ENCODE peak calls at places on chromosomes 11 and 22, in five cellular contexts. One of them, this sample, is unnamed.

GRCh38 chr22:46214149-46214548 is 35.9 kb downstream of the CDPF1 start:
- DNase-seq in HCT116: no peak
- DNase-seq in transverse colon: no peak
- DNase-seq in endothelial cell of umbilical vein: no peak
- DNase-seq in H1: no peak
- DNase-seq in this sample: no peak

GRCh38 chr11:11978792-11979486 is 29.5 kb downstream of the DKK3 start:
- DNase-seq in HCT116: no peak
- DNase-seq in transverse colon: peak; percentile 29
- DNase-seq in endothelial cell of umbilical vein: peak; percentile 87
- DNase-seq in H1: peak; percentile 41
- DNase-seq in this sample: no peak

GRCh38 chr11:120172054-120172881 is 34.4 kb upstream of the TRIM29 start:
- DNase-seq in HCT116: peak; percentile 36
- DNase-seq in transverse colon: peak; percentile 73
- DNase-seq in endothelial cell of umbilical vein: peak; percentile 39
- DNase-seq in H1: peak; percentile 79
- DNase-seq in this sample: peak; percentile 67

GRCh38 chr22:32490279-32490678 is 15.7 kb downstream of the FBXO7 start:
- DNase-seq in HCT116: no peak
- DNase-seq in transverse colon: no peak
- DNase-seq in endothelial cell of umbilical vein: no peak
- DNase-seq in H1: no peak
- DNase-seq in this sample: no peak

GRCh38 chr11:7353100-7353499 is 101.4 kb downstream of the SYT9 start:
- DNase-seq in HCT116: peak; percentile 22
- DNase-seq in transverse colon: peak; percentile 11
- DNase-seq in endothelial cell of umbilical vein: peak; percentile 24
- DNase-seq in H1: peak; percentile 60
- DNase-seq in this sample: no peak

GRCh38 chr22:31952094-31952401 is 7.7 kb downstream of the YWHAH start:
- DNase-seq in HCT116: no peak
- DNase-seq in transverse colon: no peak
- DNase-seq in endothelial cell of umbilical vein: peak; percentile 11
- DNase-seq in H1: no peak
- DNase-seq in this sample: no peak

GRCh38 chr11:96342131-96342970 is 644 bp downstream of the MAML2 start:
- DNase-seq in HCT116: no peak
- DNase-seq in transverse colon: no peak
- DNase-seq in endothelial cell of umbilical vein: peak; percentile 45
- DNase-seq in H1: no peak
- DNase-seq in this sample: no peak

GRCh38 chr11:88886796-88887195 is 179.0 kb downstream of the GRM5 start:
- DNase-seq in HCT116: peak; percentile 55
- DNase-seq in transverse colon: peak; percentile 11
- DNase-seq in endothelial cell of umbilical vein: peak; percentile 39
- DNase-seq in H1: peak; percentile 63
- DNase-seq in this sample: no peak

GRCh38 chr11:5690216-5690615 is 626 bp downstream of the TRIM22 start:
- DNase-seq in HCT116: no peak
- DNase-seq in transverse colon: no peak
- DNase-seq in endothelial cell of umbilical vein: peak; percentile 84
- DNase-seq in H1: no peak
- DNase-seq in this sample: no peak

GRCh38 chr11:3213659-3214419 is 4.8 kb downstream of the MRGPRG start:
- DNase-seq in HCT116: no peak
- DNase-seq in transverse colon: no peak
- DNase-seq in endothelial cell of umbilical vein: no peak
- DNase-seq in H1: no peak
- DNase-seq in this sample: no peak

GRCh38 chr11:76742912-76743311 is 40.2 kb upstream of the TSKU start:
- DNase-seq in HCT116: no peak
- DNase-seq in transverse colon: no peak
- DNase-seq in endothelial cell of umbilical vein: no peak
- DNase-seq in H1: no peak
- DNase-seq in this sample: no peak

GRCh38 chr11:97738751-97739150 is 1282.0 kb upstream of the CNTN5 start:
- DNase-seq in HCT116: no peak
- DNase-seq in transverse colon: no peak
- DNase-seq in endothelial cell of umbilical vein: no peak
- DNase-seq in H1: no peak
- DNase-seq in this sample: no peak

GRCh38 chr11:62555464-62556092 is 9.0 kb upstream of the AHNAK start:
- DNase-seq in HCT116: no peak
- DNase-seq in transverse colon: peak; percentile 74
- DNase-seq in endothelial cell of umbilical vein: no peak
- DNase-seq in H1: no peak
- DNase-seq in this sample: peak; percentile 48

GRCh38 chr11:132100583-132100982 is 730.2 kb downstream of the NTM start:
- DNase-seq in HCT116: no peak
- DNase-seq in transverse colon: no peak
- DNase-seq in endothelial cell of umbilical vein: no peak
- DNase-seq in H1: no peak
- DNase-seq in this sample: no peak

GRCh38 chr11:15963266-15963665 is 393.1 kb downstream of the SOX6 start:
- DNase-seq in HCT116: no peak
- DNase-seq in transverse colon: no peak
- DNase-seq in endothelial cell of umbilical vein: no peak
- DNase-seq in H1: no peak
- DNase-seq in this sample: no peak

GRCh38 chr11:118001494-118001971 is 15.3 kb downstream of the IL10RA start:
- DNase-seq in HCT116: no peak
- DNase-seq in transverse colon: no peak
- DNase-seq in endothelial cell of umbilical vein: no peak
- DNase-seq in H1: no peak
- DNase-seq in this sample: no peak

GRCh38 chr11:60165538-60165937 is 17.3 kb downstream of the MS4A6A start:
- DNase-seq in HCT116: no peak
- DNase-seq in transverse colon: no peak
- DNase-seq in endothelial cell of umbilical vein: peak; percentile 83
- DNase-seq in H1: no peak
- DNase-seq in this sample: no peak

GRCh38 chr11:11973866-11974265 is 34.6 kb downstream of the DKK3 start:
- DNase-seq in HCT116: no peak
- DNase-seq in transverse colon: no peak
- DNase-seq in endothelial cell of umbilical vein: no peak
- DNase-seq in H1: peak; percentile 19
- DNase-seq in this sample: no peak

GRCh38 chr22:25488244-25489020 is 76.0 kb upstream of the GRK3 start:
- DNase-seq in HCT116: peak; percentile 79
- DNase-seq in transverse colon: peak; percentile 41
- DNase-seq in endothelial cell of umbilical vein: peak; percentile 71
- DNase-seq in H1: no peak
- DNase-seq in this sample: peak; percentile 27

GRCh38 chr22:20155330-20156041 is 4.6 kb upstream of the CCDC188 start:
- DNase-seq in HCT116: no peak
- DNase-seq in transverse colon: no peak
- DNase-seq in endothelial cell of umbilical vein: peak; percentile 64
- DNase-seq in H1: no peak
- DNase-seq in this sample: no peak

GRCh38 chr11:78244080-78244479 is 55.4 kb downstream of the USP35 start:
- DNase-seq in HCT116: no peak
- DNase-seq in transverse colon: no peak
- DNase-seq in endothelial cell of umbilical vein: no peak
- DNase-seq in H1: no peak
- DNase-seq in this sample: no peak

GRCh38 chr11:44095506-44096359 is at the start of gene EXT2:
- DNase-seq in HCT116: peak; percentile 49
- DNase-seq in transverse colon: peak; percentile 91
- DNase-seq in endothelial cell of umbilical vein: peak; percentile 84
- DNase-seq in H1: peak; percentile 94
- DNase-seq in this sample: peak; percentile 85

GRCh38 chr11:134949121-134949591 is 537.1 kb upstream of the B3GAT1 start:
- DNase-seq in HCT116: peak; percentile 45
- DNase-seq in transverse colon: no peak
- DNase-seq in endothelial cell of umbilical vein: peak; percentile 91
- DNase-seq in H1: no peak
- DNase-seq in this sample: no peak

GRCh38 chr11:12245091-12245490 is 132.3 kb upstream of the PARVA start:
- DNase-seq in HCT116: no peak
- DNase-seq in transverse colon: no peak
- DNase-seq in endothelial cell of umbilical vein: no peak
- DNase-seq in H1: no peak
- DNase-seq in this sample: no peak

GRCh38 chr22:23183107-23183698 is 2.9 kb downstream of the BCR start:
- DNase-seq in HCT116: no peak
- DNase-seq in transverse colon: peak; percentile 52
- DNase-seq in endothelial cell of umbilical vein: peak; percentile 79
- DNase-seq in H1: peak; percentile 71
- DNase-seq in this sample: peak; percentile 58

GRCh38 chr11:21565283-21565682 is 627.6 kb upstream of the ANO5 start:
- DNase-seq in HCT116: no peak
- DNase-seq in transverse colon: no peak
- DNase-seq in endothelial cell of umbilical vein: no peak
- DNase-seq in H1: no peak
- DNase-seq in this sample: no peak

GRCh38 chr22:23763579-23764331 is 965 bp downstream of the C22orf15 start:
- DNase-seq in HCT116: no peak
- DNase-seq in transverse colon: no peak
- DNase-seq in endothelial cell of umbilical vein: no peak
- DNase-seq in H1: peak; percentile 76
- DNase-seq in this sample: no peak

GRCh38 chr22:26106412-26106811 is 62.9 kb upstream of the SEZ6L start:
- DNase-seq in HCT116: no peak
- DNase-seq in transverse colon: no peak
- DNase-seq in endothelial cell of umbilical vein: no peak
- DNase-seq in H1: no peak
- DNase-seq in this sample: no peak

DNA sequence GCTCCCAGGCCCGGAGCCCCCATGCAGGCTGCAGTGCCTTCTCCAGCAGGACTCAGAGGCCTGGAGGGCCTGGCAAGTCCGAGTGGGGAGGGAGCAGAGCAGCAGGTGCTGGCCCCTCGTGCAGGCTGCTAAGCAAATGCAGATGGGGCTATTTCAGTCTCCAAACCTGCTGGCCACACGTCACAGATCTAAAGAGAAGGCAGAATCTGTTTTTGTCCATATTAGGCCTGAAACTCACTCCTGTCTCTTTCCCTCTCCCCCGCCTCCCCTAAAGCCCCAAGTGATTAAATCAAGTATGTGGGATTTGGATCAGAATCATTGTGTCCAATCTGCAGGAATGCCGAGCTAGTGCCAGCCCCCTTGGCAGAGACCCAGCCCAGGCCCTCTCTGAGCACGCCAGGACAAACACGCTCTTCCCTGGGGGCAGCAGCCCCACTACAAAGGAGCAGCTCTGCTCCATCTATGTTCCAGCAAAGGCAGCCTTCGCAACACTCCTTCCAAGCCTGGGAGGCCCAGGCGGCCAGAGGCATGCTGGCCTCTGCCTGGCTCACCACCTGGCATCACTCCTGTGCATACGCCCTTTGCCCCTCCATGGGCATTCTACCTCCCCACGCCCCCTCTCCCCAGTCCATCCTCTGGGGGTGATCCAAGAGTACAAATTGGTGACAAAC is 26.5 kb downstream of the RPL27A start:
- DNase-seq in HCT116: no peak
- DNase-seq in transverse colon: peak; percentile 78
- DNase-seq in endothelial cell of umbilical vein: no peak
- DNase-seq in H1: no peak
- DNase-seq in this sample: peak; percentile 77
- TF ChIP-seq POLR2AphosphoS5 in HCT116: no peak
- TF ChIP-seq POLR2AphosphoS5 in transverse colon: peak; percentile 85
- TF ChIP-seq POLR2AphosphoS5 in endothelial cell of umbilical vein: no peak
- TF ChIP-seq POLR2AphosphoS5 in H1: peak; percentile 36
- TF ChIP-seq POLR2AphosphoS5 in this sample: peak; percentile 86

DNA sequence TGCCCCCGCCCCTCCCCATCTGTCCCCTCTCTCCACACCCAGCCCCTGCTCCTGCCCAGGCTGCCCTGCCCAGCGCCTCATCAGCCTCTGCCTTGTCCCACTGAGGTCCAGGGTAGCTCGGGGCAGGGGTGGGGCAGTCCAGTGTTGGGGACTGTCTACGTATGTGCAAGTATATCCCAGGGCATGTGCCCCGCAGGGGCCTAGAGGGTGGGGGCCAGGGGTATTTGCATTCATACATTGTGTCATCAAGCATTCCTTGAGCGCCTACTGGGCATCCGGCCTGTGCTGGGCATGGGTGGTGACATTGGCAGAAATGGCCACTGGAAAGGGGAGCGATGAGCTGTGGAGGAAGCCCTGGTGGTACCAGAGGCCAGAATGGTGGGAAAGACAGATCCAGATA is 17.6 kb upstream of the TAB1 start:
- DNase-seq in HCT116: no peak
- DNase-seq in transverse colon: no peak
- DNase-seq in endothelial cell of umbilical vein: no peak
- DNase-seq in H1: no peak
- DNase-seq in this sample: no peak
- H3K27ac ChIP-seq in HCT116: no peak overlapping the region
- H3K27ac ChIP-seq in transverse colon: no peak overlapping the region
- H3K27ac ChIP-seq in endothelial cell of umbilical vein: no peak overlapping the region
- H3K27ac ChIP-seq in H1: no peak overlapping the region
- H3K27ac ChIP-seq in this sample: no peak overlapping the region

DNA sequence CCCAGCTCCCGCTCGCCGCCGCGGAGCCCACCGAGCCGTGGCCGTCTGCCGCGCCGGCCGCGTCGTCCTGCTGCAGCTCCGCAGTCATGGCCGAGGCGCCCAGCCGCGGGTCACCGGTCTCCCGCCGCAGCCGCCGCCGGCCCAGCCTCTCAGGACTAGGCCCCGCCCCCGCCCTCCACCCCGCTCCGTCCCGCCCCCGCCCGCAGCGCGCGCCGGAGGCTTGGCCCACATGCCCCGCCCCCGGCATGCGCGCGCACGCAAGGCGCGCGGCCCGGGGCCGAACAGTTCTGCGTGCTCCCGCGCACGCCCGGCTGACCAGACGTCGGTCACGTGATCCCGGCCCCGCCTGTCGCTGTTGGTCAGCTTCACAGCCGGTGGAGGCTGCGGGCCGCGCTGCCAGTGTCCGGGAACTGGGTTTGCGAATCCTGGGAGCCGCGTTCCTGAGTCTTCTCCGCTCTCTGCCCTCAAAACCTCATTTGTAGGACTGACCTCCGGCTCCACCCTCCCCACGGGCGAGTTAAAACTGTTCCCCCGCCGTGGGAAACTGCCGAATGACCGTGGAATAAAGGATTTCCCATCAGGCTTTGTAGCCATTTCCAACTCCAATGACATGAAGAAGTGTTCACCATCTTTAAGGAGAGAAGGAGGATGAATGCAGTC is at the start of gene USP28:
- DNase-seq in HCT116: peak; percentile 85
- DNase-seq in transverse colon: peak; percentile 98
- DNase-seq in endothelial cell of umbilical vein: peak; percentile 95
- DNase-seq in H1: peak; percentile 96
- DNase-seq in this sample: peak; percentile 96
- TF ChIP-seq POLR2A in HCT116: peak; percentile 87
- TF ChIP-seq POLR2A in transverse colon: peak; percentile 85
- TF ChIP-seq POLR2A in endothelial cell of umbilical vein: peak; percentile 97
- TF ChIP-seq POLR2A in H1: peak; percentile 95
- TF ChIP-seq POLR2A in this sample: peak; percentile 71

DNA sequence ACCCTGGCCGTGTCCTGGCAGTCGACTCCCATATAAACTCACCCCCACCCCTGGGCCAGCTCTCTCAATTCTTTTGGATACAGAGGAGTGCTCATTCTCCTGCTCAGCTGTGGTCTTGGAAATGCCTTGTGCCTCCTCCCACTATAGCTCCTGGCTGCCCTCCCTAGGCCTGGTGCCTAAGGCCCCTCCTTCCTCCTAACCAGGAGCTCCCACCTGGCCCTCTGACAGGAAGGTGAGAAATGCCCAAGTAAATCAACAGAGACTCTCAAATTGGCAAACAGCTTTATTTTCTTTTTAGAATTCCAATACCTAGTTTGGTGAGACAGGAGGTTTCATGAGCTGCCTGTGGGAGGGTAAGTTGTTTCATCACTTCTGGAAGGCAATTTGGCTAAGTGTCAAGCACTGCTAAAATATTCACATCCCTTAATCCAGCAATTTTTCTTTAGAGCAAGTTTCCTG is 209.5 kb upstream of the ARHGAP20 start:
- DNase-seq in HCT116: no peak
- DNase-seq in transverse colon: no peak
- DNase-seq in endothelial cell of umbilical vein: no peak
- DNase-seq in H1: no peak
- DNase-seq in this sample: peak; percentile 82
- TF ChIP-seq POLR2AphosphoS5 in HCT116: no peak
- TF ChIP-seq POLR2AphosphoS5 in transverse colon: no peak
- TF ChIP-seq POLR2AphosphoS5 in endothelial cell of umbilical vein: no peak
- TF ChIP-seq POLR2AphosphoS5 in H1: no peak
- TF ChIP-seq POLR2AphosphoS5 in this sample: peak; percentile 82

This sample was measured in prostate gland.